ENCODE peak calls at places on chromosome 12, in six cellular contexts. H is SK-N-SH, G is ovary, E is cardiac muscle cell, L is A549, W is GM23338. O is an unnamed sample.

GRCh38 chr12:131311764-131312163 is 358.1 kb downstream of the ADGRD1 start:
- DNase-seq in H (no peak), G (no peak), E (no peak), L (no peak), W (peak; percentile 19), O (no peak)

GRCh38 chr12:27309995-27310315 is 22.7 kb upstream of the BMAL2 start:
- DNase-seq in H (no peak), G (no peak), E (no peak), L (no peak), W (no peak), O (no peak)

GRCh38 chr12:124660846-124661245 is 93.4 kb upstream of the NCOR2 start:
- DNase-seq in H (no peak), G (no peak), E (no peak), L (no peak), W (no peak), O (no peak)

GRCh38 chr12:105342464-105342863 is 12.0 kb downstream of the C12orf75 start:
- DNase-seq in H (no peak), G (no peak), E (no peak), L (no peak), W (no peak), O (no peak)

GRCh38 chr12:88578821-88579518 is 1.3 kb downstream of the KITLG start:
- DNase-seq in H (peak; percentile 72), G (peak; percentile 21), E (no peak), L (peak; percentile 81), W (peak; percentile 77), O (no peak)

GRCh38 chr12:53044052-53044581 is 5.7 kb upstream of the TNS2 start:
- DNase-seq in H (peak; percentile 6), G (no peak), E (peak; percentile 47), L (no peak), W (peak; percentile 57), O (peak; percentile 48)

GRCh38 chr12:123707466-123707865 is 4.7 kb upstream of the ATP6V0A2 start:
- DNase-seq in H (no peak), G (no peak), E (no peak), L (no peak), W (no peak), O (no peak)

GRCh38 chr12:51389302-51389999 is 1.8 kb downstream of the GALNT6 start:
- DNase-seq in H (no peak), G (peak; percentile 15), E (no peak), L (no peak), W (no peak), O (no peak)

GRCh38 chr12:57549909-57550627 is at the start of gene KIF5A:
- DNase-seq in H (peak; percentile 92), G (no peak), E (no peak), L (peak; percentile 69), W (peak; percentile 90), O (no peak)

GRCh38 chr12:78421011-78421410 is 443.6 kb upstream of the SYT1 start:
- DNase-seq in H (no peak), G (no peak), E (no peak), L (no peak), W (no peak), O (no peak)

GRCh38 chr12:104886418-104887401 is 71.4 kb downstream of the SLC41A2 start:
- DNase-seq in H (no peak), G (no peak), E (peak; percentile 79), L (no peak), W (no peak), O (no peak)

GRCh38 chr12:52032797-52033505 is 18.3 kb upstream of the NR4A1 start:
- DNase-seq in H (peak; percentile 96), G (peak; percentile 98), E (peak; percentile 99), L (peak; percentile 97), W (peak; percentile 98), O (peak; percentile 98)

GRCh38 chr12:47808049-47808448 is 11.7 kb downstream of the HDAC7 start:
- DNase-seq in H (peak; percentile 73), G (peak; percentile 66), E (no peak), L (no peak), W (peak; percentile 34), O (peak; percentile 50)

GRCh38 chr12:46556820-46557524 is 184.4 kb upstream of the SLC38A2 start:
- DNase-seq in H (no peak), G (no peak), E (peak; percentile 49), L (peak; percentile 27), W (no peak), O (no peak)

GRCh38 chr12:52243774-52244614 is 11.0 kb downstream of the KRT7 start:
- DNase-seq in H (peak; percentile 60), G (peak; percentile 78), E (peak; percentile 91), L (peak; percentile 93), W (no peak), O (peak; percentile 51)

GRCh38 chr12:102573237-102573636 is 92.9 kb upstream of the IGF1 start:
- DNase-seq in H (no peak), G (no peak), E (no peak), L (no peak), W (no peak), O (no peak)

GRCh38 chr12:64187794-64188193 is 34.3 kb downstream of the KICS2 start:
- DNase-seq in H (no peak), G (no peak), E (no peak), L (no peak), W (no peak), O (no peak)

GRCh38 chr12:62629413-62629812 is 162.8 kb downstream of the MON2 start:
- DNase-seq in H (no peak), G (no peak), E (no peak), L (no peak), W (peak; percentile 42), O (no peak)

GRCh38 chr12:78470354-78471195 is 394.0 kb upstream of the SYT1 start:
- DNase-seq in H (peak; percentile 6), G (no peak), E (peak; percentile 42), L (peak; percentile 6), W (peak; percentile 72), O (no peak)

GRCh38 chr12:107320031-107320928 is 226.9 kb upstream of the CRY1 start:
- DNase-seq in H (peak; percentile 59), G (no peak), E (peak; percentile 24), L (peak; percentile 82), W (peak; percentile 76), O (peak; percentile 46)

GRCh38 chr12:108865169-108865568 is 7.8 kb upstream of the SSH1 start:
- DNase-seq in H (no peak), G (no peak), E (no peak), L (no peak), W (no peak), O (no peak)

GRCh38 chr12:31362115-31362758 is 36.3 kb upstream of the SINHCAF start:
- DNase-seq in H (no peak), G (no peak), E (no peak), L (no peak), W (peak; percentile 54), O (no peak)
- TF ChIP-seq CTCF in H (no peak), G (no peak), E (no peak), L (no peak), W (no peak), O (no peak)

GRCh38 chr12:3119192-3119744 is 42.1 kb downstream of the TSPAN9 start:
- DNase-seq in H (no peak), G (no peak), E (peak; percentile 53), L (no peak), W (no peak), O (no peak)

GRCh38 chr12:3119745-3120660 is 42.8 kb downstream of the TSPAN9 start:
- DNase-seq in H (peak; percentile 10), G (no peak), E (peak; percentile 59), L (no peak), W (no peak), O (peak; percentile 79)

GRCh38 chr12:3122841-3123678 is 45.9 kb downstream of the TSPAN9 start:
- DNase-seq in H (peak; percentile 74), G (no peak), E (peak; percentile 79), L (no peak), W (peak; percentile 47), O (peak; percentile 65)

GRCh38 chr12:3123729-3124128 is 46.5 kb downstream of the TSPAN9 start:
- DNase-seq in H (no peak), G (no peak), E (no peak), L (no peak), W (no peak), O (no peak)

GRCh38 chr12:3120701-3121100 is 43.5 kb downstream of the TSPAN9 start:
- DNase-seq in H (no peak), G (no peak), E (no peak), L (no peak), W (no peak), O (no peak)
- TF ChIP-seq CTCF in H (no peak), G (no peak), E (no peak), L (no peak), W (no peak), O (no peak)

GRCh38 chr12:67147447-67147846 is 121.7 kb upstream of the CAND1 start:
- DNase-seq in H (no peak), G (no peak), E (no peak), L (no peak), W (no peak), O (no peak)

GRCh38 chr12:67155863-67156262 is 113.3 kb upstream of the CAND1 start:
- DNase-seq in H (no peak), G (no peak), E (peak; percentile 1), L (no peak), W (no peak), O (no peak)

GRCh38 chr12:67154876-67155275 is 114.3 kb upstream of the CAND1 start:
- DNase-seq in H (no peak), G (no peak), E (no peak), L (no peak), W (no peak), O (no peak)

GRCh38 chr12:67148265-67148664 is 120.9 kb upstream of the CAND1 start:
- DNase-seq in H (no peak), G (no peak), E (no peak), L (no peak), W (no peak), O (no peak)

DNA sequence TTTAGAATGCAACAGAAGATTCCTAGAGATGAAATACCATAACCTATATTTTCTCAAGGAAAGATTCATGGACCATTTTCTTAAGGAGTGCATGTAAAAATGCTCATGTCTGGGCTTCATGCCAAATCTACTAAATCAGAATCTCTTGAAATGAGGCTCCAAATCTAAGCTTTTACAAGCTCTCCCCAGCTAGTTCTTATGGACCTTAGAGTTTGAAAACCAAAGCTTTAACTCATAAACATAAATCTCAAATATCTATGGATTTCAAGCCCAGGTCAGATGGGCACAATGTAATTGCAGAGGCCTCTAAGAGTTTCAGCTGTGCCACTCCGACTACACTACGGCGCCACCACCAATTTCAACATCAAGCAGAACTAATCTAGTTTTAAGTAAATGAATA is 117.3 kb upstream of the CAND1 start:
- DNase-seq in H (no peak), G (no peak), E (peak; percentile 2), L (no peak), W (no peak), O (no peak)
- TF ChIP-seq CTCF in H (no peak), G (no peak), E (no peak), L (no peak), W (no peak), O (no peak)

GRCh38 chr12:71661977-71662522 is 1.6 kb downstream of the ZFC3H1 start:
- DNase-seq in H (no peak), G (no peak), E (peak; percentile 80), L (no peak), W (no peak), O (no peak)

GRCh38 chr12:71664411-71665108 is 459 bp downstream of the THAP2 start:
- DNase-seq in H (no peak), G (no peak), E (peak; percentile 21), L (peak; percentile 10), W (no peak), O (no peak)

GRCh38 chr12:71662861-71663560 is 637 bp downstream of the ZFC3H1 start:
- DNase-seq in H (peak; percentile 56), G (peak; percentile 74), E (peak; percentile 55), L (peak; percentile 43), W (peak; percentile 73), O (peak; percentile 49)

GRCh38 chr12:71665109-71665476 is 992 bp downstream of the THAP2 start:
- DNase-seq in H (no peak), G (no peak), E (no peak), L (no peak), W (no peak), O (no peak)

GRCh38 chr12:71663561-71664410 is at the start of the genes THAP2 and ZFC3H1:
- DNase-seq in H (peak; percentile 88), G (peak; percentile 91), E (peak; percentile 99), L (peak; percentile 93), W (peak; percentile 100), O (peak; percentile 92)
- TF ChIP-seq CTCF in H (peak; percentile 42), G (no peak), E (peak; percentile 33), L (peak; percentile 21), W (peak; percentile 39), O (peak; percentile 44)

O was measured in left ventricle myocardium inferior.